ENCODE peak calls at places on chromosomes 6 and 20, in seven cellular contexts. One of them, this sample, is unnamed.

GRCh38 chr6:27478141-27478705 is 5.3 kb upstream of the ZNF184 start:
- DNase-seq in activated T-helper 1 cell treated with anti-CD3 and anti-CD28 coated beads, Interleukin-2, amount 50 U/mL, for 16 hours: no peak
- DNase-seq in stimulated activated CD4-positive, alpha-beta T cell treated with anti-CD3 and anti-CD28 coated beads, Interleukin-12 subunit alpha, Interleukin-12 subunit beta, amount 100 ng/mL, for 4 hours: no peak
- DNase-seq in activated CD8-positive, alpha-beta memory T cell treated with anti-CD3 and anti-CD28 coated beads for 24 hours: peak; percentile 62
- DNase-seq in HT-29: no peak
- DNase-seq in left ventricle myocardium inferior: no peak
- DNase-seq in NCI-H2081: no peak
- DNase-seq in this sample: no peak

GRCh38 chr6:71124340-71124739 is 164.3 kb upstream of the OGFRL1 start:
- DNase-seq in activated T-helper 1 cell treated with anti-CD3 and anti-CD28 coated beads, Interleukin-2, amount 50 U/mL, for 16 hours: no peak
- DNase-seq in stimulated activated CD4-positive, alpha-beta T cell treated with anti-CD3 and anti-CD28 coated beads, Interleukin-12 subunit alpha, Interleukin-12 subunit beta, amount 100 ng/mL, for 4 hours: no peak
- DNase-seq in activated CD8-positive, alpha-beta memory T cell treated with anti-CD3 and anti-CD28 coated beads for 24 hours: no peak
- DNase-seq in HT-29: no peak
- DNase-seq in left ventricle myocardium inferior: no peak
- DNase-seq in NCI-H2081: peak; percentile 26
- DNase-seq in this sample: no peak

GRCh38 chr20:663315-664090 is 10.5 kb upstream of the SRXN1 start:
- DNase-seq in activated T-helper 1 cell treated with anti-CD3 and anti-CD28 coated beads, Interleukin-2, amount 50 U/mL, for 16 hours: no peak
- DNase-seq in stimulated activated CD4-positive, alpha-beta T cell treated with anti-CD3 and anti-CD28 coated beads, Interleukin-12 subunit alpha, Interleukin-12 subunit beta, amount 100 ng/mL, for 4 hours: no peak
- DNase-seq in activated CD8-positive, alpha-beta memory T cell treated with anti-CD3 and anti-CD28 coated beads for 24 hours: no peak
- DNase-seq in HT-29: no peak
- DNase-seq in left ventricle myocardium inferior: no peak
- DNase-seq in NCI-H2081: peak; percentile 36
- DNase-seq in this sample: no peak

GRCh38 chr6:30684386-30685156 is 1.9 kb downstream of the PPP1R18 start:
- DNase-seq in activated T-helper 1 cell treated with anti-CD3 and anti-CD28 coated beads, Interleukin-2, amount 50 U/mL, for 16 hours: peak; percentile 30
- DNase-seq in stimulated activated CD4-positive, alpha-beta T cell treated with anti-CD3 and anti-CD28 coated beads, Interleukin-12 subunit alpha, Interleukin-12 subunit beta, amount 100 ng/mL, for 4 hours: peak; percentile 64
- DNase-seq in activated CD8-positive, alpha-beta memory T cell treated with anti-CD3 and anti-CD28 coated beads for 24 hours: peak; percentile 79
- DNase-seq in HT-29: no peak
- DNase-seq in left ventricle myocardium inferior: peak; percentile 61
- DNase-seq in NCI-H2081: no peak
- DNase-seq in this sample: no peak

GRCh38 chr6:3549314-3549940 is 92.6 kb upstream of the SLC22A23 start:
- DNase-seq in activated T-helper 1 cell treated with anti-CD3 and anti-CD28 coated beads, Interleukin-2, amount 50 U/mL, for 16 hours: no peak
- DNase-seq in stimulated activated CD4-positive, alpha-beta T cell treated with anti-CD3 and anti-CD28 coated beads, Interleukin-12 subunit alpha, Interleukin-12 subunit beta, amount 100 ng/mL, for 4 hours: no peak
- DNase-seq in activated CD8-positive, alpha-beta memory T cell treated with anti-CD3 and anti-CD28 coated beads for 24 hours: no peak
- DNase-seq in HT-29: no peak
- DNase-seq in left ventricle myocardium inferior: no peak
- DNase-seq in NCI-H2081: peak; percentile 67
- DNase-seq in this sample: no peak

GRCh38 chr20:57205625-57206219 is 60.7 kb downstream of the BMP7 start:
- DNase-seq in activated T-helper 1 cell treated with anti-CD3 and anti-CD28 coated beads, Interleukin-2, amount 50 U/mL, for 16 hours: no peak
- DNase-seq in stimulated activated CD4-positive, alpha-beta T cell treated with anti-CD3 and anti-CD28 coated beads, Interleukin-12 subunit alpha, Interleukin-12 subunit beta, amount 100 ng/mL, for 4 hours: no peak
- DNase-seq in activated CD8-positive, alpha-beta memory T cell treated with anti-CD3 and anti-CD28 coated beads for 24 hours: no peak
- DNase-seq in HT-29: peak; percentile 9
- DNase-seq in left ventricle myocardium inferior: no peak
- DNase-seq in NCI-H2081: no peak
- DNase-seq in this sample: no peak

GRCh38 chr6:55875420-55875819 is at the start of gene BMP5:
- DNase-seq in activated T-helper 1 cell treated with anti-CD3 and anti-CD28 coated beads, Interleukin-2, amount 50 U/mL, for 16 hours: no peak
- DNase-seq in stimulated activated CD4-positive, alpha-beta T cell treated with anti-CD3 and anti-CD28 coated beads, Interleukin-12 subunit alpha, Interleukin-12 subunit beta, amount 100 ng/mL, for 4 hours: no peak
- DNase-seq in activated CD8-positive, alpha-beta memory T cell treated with anti-CD3 and anti-CD28 coated beads for 24 hours: no peak
- DNase-seq in HT-29: no peak
- DNase-seq in left ventricle myocardium inferior: no peak
- DNase-seq in NCI-H2081: no peak
- DNase-seq in this sample: no peak

GRCh38 chr6:109239192-109239917 is 142.9 kb downstream of the CD164 start:
- DNase-seq in activated T-helper 1 cell treated with anti-CD3 and anti-CD28 coated beads, Interleukin-2, amount 50 U/mL, for 16 hours: no peak
- DNase-seq in stimulated activated CD4-positive, alpha-beta T cell treated with anti-CD3 and anti-CD28 coated beads, Interleukin-12 subunit alpha, Interleukin-12 subunit beta, amount 100 ng/mL, for 4 hours: no peak
- DNase-seq in activated CD8-positive, alpha-beta memory T cell treated with anti-CD3 and anti-CD28 coated beads for 24 hours: no peak
- DNase-seq in HT-29: no peak
- DNase-seq in left ventricle myocardium inferior: no peak
- DNase-seq in NCI-H2081: no peak
- DNase-seq in this sample: no peak

GRCh38 chr6:2633763-2634150 is 117.0 kb downstream of the MYLK4 start:
- DNase-seq in activated T-helper 1 cell treated with anti-CD3 and anti-CD28 coated beads, Interleukin-2, amount 50 U/mL, for 16 hours: no peak
- DNase-seq in stimulated activated CD4-positive, alpha-beta T cell treated with anti-CD3 and anti-CD28 coated beads, Interleukin-12 subunit alpha, Interleukin-12 subunit beta, amount 100 ng/mL, for 4 hours: no peak
- DNase-seq in activated CD8-positive, alpha-beta memory T cell treated with anti-CD3 and anti-CD28 coated beads for 24 hours: no peak
- DNase-seq in HT-29: no peak
- DNase-seq in left ventricle myocardium inferior: no peak
- DNase-seq in NCI-H2081: no peak
- DNase-seq in this sample: no peak

GRCh38 chr6:2165216-2165725 is 80.1 kb downstream of the GMDS start:
- DNase-seq in activated T-helper 1 cell treated with anti-CD3 and anti-CD28 coated beads, Interleukin-2, amount 50 U/mL, for 16 hours: no peak
- DNase-seq in stimulated activated CD4-positive, alpha-beta T cell treated with anti-CD3 and anti-CD28 coated beads, Interleukin-12 subunit alpha, Interleukin-12 subunit beta, amount 100 ng/mL, for 4 hours: no peak
- DNase-seq in activated CD8-positive, alpha-beta memory T cell treated with anti-CD3 and anti-CD28 coated beads for 24 hours: no peak
- DNase-seq in HT-29: no peak
- DNase-seq in left ventricle myocardium inferior: no peak
- DNase-seq in NCI-H2081: no peak
- DNase-seq in this sample: peak; percentile 31

GRCh38 chr6:139569561-139569960 is 195.1 kb upstream of the CITED2 start:
- DNase-seq in activated T-helper 1 cell treated with anti-CD3 and anti-CD28 coated beads, Interleukin-2, amount 50 U/mL, for 16 hours: no peak
- DNase-seq in stimulated activated CD4-positive, alpha-beta T cell treated with anti-CD3 and anti-CD28 coated beads, Interleukin-12 subunit alpha, Interleukin-12 subunit beta, amount 100 ng/mL, for 4 hours: no peak
- DNase-seq in activated CD8-positive, alpha-beta memory T cell treated with anti-CD3 and anti-CD28 coated beads for 24 hours: no peak
- DNase-seq in HT-29: no peak
- DNase-seq in left ventricle myocardium inferior: no peak
- DNase-seq in NCI-H2081: no peak
- DNase-seq in this sample: no peak

GRCh38 chr6:43742285-43742684 is 27.7 kb upstream of the VEGFA start:
- DNase-seq in activated T-helper 1 cell treated with anti-CD3 and anti-CD28 coated beads, Interleukin-2, amount 50 U/mL, for 16 hours: no peak
- DNase-seq in stimulated activated CD4-positive, alpha-beta T cell treated with anti-CD3 and anti-CD28 coated beads, Interleukin-12 subunit alpha, Interleukin-12 subunit beta, amount 100 ng/mL, for 4 hours: no peak
- DNase-seq in activated CD8-positive, alpha-beta memory T cell treated with anti-CD3 and anti-CD28 coated beads for 24 hours: no peak
- DNase-seq in HT-29: no peak
- DNase-seq in left ventricle myocardium inferior: no peak
- DNase-seq in NCI-H2081: no peak
- DNase-seq in this sample: no peak

GRCh38 chr6:15509335-15509933 is 153.4 kb downstream of the DTNBP1 start:
- DNase-seq in activated T-helper 1 cell treated with anti-CD3 and anti-CD28 coated beads, Interleukin-2, amount 50 U/mL, for 16 hours: no peak
- DNase-seq in stimulated activated CD4-positive, alpha-beta T cell treated with anti-CD3 and anti-CD28 coated beads, Interleukin-12 subunit alpha, Interleukin-12 subunit beta, amount 100 ng/mL, for 4 hours: no peak
- DNase-seq in activated CD8-positive, alpha-beta memory T cell treated with anti-CD3 and anti-CD28 coated beads for 24 hours: no peak
- DNase-seq in HT-29: no peak
- DNase-seq in left ventricle myocardium inferior: no peak
- DNase-seq in NCI-H2081: no peak
- DNase-seq in this sample: no peak

GRCh38 chr20:34473262-34473883 is 42.8 kb upstream of the DYNLRB1 start:
- DNase-seq in activated T-helper 1 cell treated with anti-CD3 and anti-CD28 coated beads, Interleukin-2, amount 50 U/mL, for 16 hours: no peak
- DNase-seq in stimulated activated CD4-positive, alpha-beta T cell treated with anti-CD3 and anti-CD28 coated beads, Interleukin-12 subunit alpha, Interleukin-12 subunit beta, amount 100 ng/mL, for 4 hours: peak; percentile 16
- DNase-seq in activated CD8-positive, alpha-beta memory T cell treated with anti-CD3 and anti-CD28 coated beads for 24 hours: no peak
- DNase-seq in HT-29: peak; percentile 85
- DNase-seq in left ventricle myocardium inferior: peak; percentile 38
- DNase-seq in NCI-H2081: no peak
- DNase-seq in this sample: no peak

GRCh38 chr6:97668716-97669115 is 385.7 kb upstream of the MMS22L start:
- DNase-seq in activated T-helper 1 cell treated with anti-CD3 and anti-CD28 coated beads, Interleukin-2, amount 50 U/mL, for 16 hours: no peak
- DNase-seq in stimulated activated CD4-positive, alpha-beta T cell treated with anti-CD3 and anti-CD28 coated beads, Interleukin-12 subunit alpha, Interleukin-12 subunit beta, amount 100 ng/mL, for 4 hours: no peak
- DNase-seq in activated CD8-positive, alpha-beta memory T cell treated with anti-CD3 and anti-CD28 coated beads for 24 hours: no peak
- DNase-seq in HT-29: no peak
- DNase-seq in left ventricle myocardium inferior: no peak
- DNase-seq in NCI-H2081: peak; percentile 13
- DNase-seq in this sample: no peak

GRCh38 chr6:71411882-71412281 is 123.3 kb downstream of the OGFRL1 start:
- DNase-seq in activated T-helper 1 cell treated with anti-CD3 and anti-CD28 coated beads, Interleukin-2, amount 50 U/mL, for 16 hours: no peak
- DNase-seq in stimulated activated CD4-positive, alpha-beta T cell treated with anti-CD3 and anti-CD28 coated beads, Interleukin-12 subunit alpha, Interleukin-12 subunit beta, amount 100 ng/mL, for 4 hours: no peak
- DNase-seq in activated CD8-positive, alpha-beta memory T cell treated with anti-CD3 and anti-CD28 coated beads for 24 hours: no peak
- DNase-seq in HT-29: no peak
- DNase-seq in left ventricle myocardium inferior: no peak
- DNase-seq in NCI-H2081: no peak
- DNase-seq in this sample: no peak

GRCh38 chr6:156877126-156877863 is 100.1 kb downstream of the ARID1B start:
- DNase-seq in activated T-helper 1 cell treated with anti-CD3 and anti-CD28 coated beads, Interleukin-2, amount 50 U/mL, for 16 hours: no peak
- DNase-seq in stimulated activated CD4-positive, alpha-beta T cell treated with anti-CD3 and anti-CD28 coated beads, Interleukin-12 subunit alpha, Interleukin-12 subunit beta, amount 100 ng/mL, for 4 hours: no peak
- DNase-seq in activated CD8-positive, alpha-beta memory T cell treated with anti-CD3 and anti-CD28 coated beads for 24 hours: no peak
- DNase-seq in HT-29: no peak
- DNase-seq in left ventricle myocardium inferior: peak; percentile 41
- DNase-seq in NCI-H2081: no peak
- DNase-seq in this sample: no peak

GRCh38 chr6:82492134-82492533 is 128.5 kb downstream of the TPBG start:
- DNase-seq in activated T-helper 1 cell treated with anti-CD3 and anti-CD28 coated beads, Interleukin-2, amount 50 U/mL, for 16 hours: no peak
- DNase-seq in stimulated activated CD4-positive, alpha-beta T cell treated with anti-CD3 and anti-CD28 coated beads, Interleukin-12 subunit alpha, Interleukin-12 subunit beta, amount 100 ng/mL, for 4 hours: no peak
- DNase-seq in activated CD8-positive, alpha-beta memory T cell treated with anti-CD3 and anti-CD28 coated beads for 24 hours: no peak
- DNase-seq in HT-29: no peak
- DNase-seq in left ventricle myocardium inferior: no peak
- DNase-seq in NCI-H2081: peak; percentile 5
- DNase-seq in this sample: no peak

This sample was measured in NCI-H1694 treated with DMSO at 0.1 percent for 48 hours.